ENCODE peak calls at places on chromosome 12, in four cellular contexts. One of them, this sample, is unnamed.
A peak's percentile ranks its signal among the peaks of the same experiment; 100 is the strongest.

GRCh38 chr12:76002598-76003262 is 28.8 kb downstream of the PHLDA1 start:
- DNase-seq in neuronal stem cell: no peak
- DNase-seq in H1: no peak
- DNase-seq in IMR-90: no peak
- DNase-seq in this sample: no peak

GRCh38 chr12:110791589-110791988 is 48.9 kb upstream of the PPP1CC start:
- DNase-seq in IMR-90: no peak
- DNase-seq in neuronal stem cell: no peak
- DNase-seq in H1: no peak
- DNase-seq in this sample: no peak

GRCh38 chr12:124125472-124125871 is 152.5 kb downstream of the ZNF664 start:
- DNase-seq in H1: no peak
- DNase-seq in IMR-90: no peak
- DNase-seq in neuronal stem cell: no peak
- DNase-seq in this sample: peak; percentile 27

GRCh38 chr12:4807116-4807783 is 87.0 kb downstream of the GALNT8 start:
- DNase-seq in H1: no peak
- DNase-seq in neuronal stem cell: no peak
- DNase-seq in IMR-90: no peak
- DNase-seq in this sample: no peak

GRCh38 chr12:52308807-52309425 is 12.3 kb downstream of the KRT83 start:
- DNase-seq in neuronal stem cell: no peak
- DNase-seq in H1: no peak
- DNase-seq in IMR-90: no peak
- DNase-seq in this sample: no peak

GRCh38 chr12:45433441-45433868 is 217.6 kb downstream of the ANO6 start:
- DNase-seq in neuronal stem cell: peak; percentile 50
- DNase-seq in H1: peak; percentile 49
- DNase-seq in IMR-90: no peak
- DNase-seq in this sample: no peak

GRCh38 chr12:45122776-45123380 is 72.0 kb upstream of the DBX2 start:
- DNase-seq in IMR-90: peak; percentile 21
- DNase-seq in H1: no peak
- DNase-seq in neuronal stem cell: peak; percentile 42
- DNase-seq in this sample: peak; percentile 5

GRCh38 chr12:64840129-64840528 is 15.7 kb downstream of the TBC1D30 start:
- DNase-seq in H1: no peak
- DNase-seq in neuronal stem cell: no peak
- DNase-seq in IMR-90: no peak
- DNase-seq in this sample: no peak

GRCh38 chr12:120007272-120007671 is 18.2 kb downstream of the BICDL1 start:
- DNase-seq in H1: no peak
- DNase-seq in neuronal stem cell: no peak
- DNase-seq in IMR-90: no peak
- DNase-seq in this sample: no peak

GRCh38 chr12:31989987-31990386 is 30.8 kb downstream of the RESF1 start:
- DNase-seq in IMR-90: peak; percentile 18
- DNase-seq in neuronal stem cell: no peak
- DNase-seq in H1: no peak
- DNase-seq in this sample: peak; percentile 7

GRCh38 chr12:59010948-59011347 is 90.6 kb upstream of the LRIG3 start:
- DNase-seq in H1: no peak
- DNase-seq in IMR-90: no peak
- DNase-seq in neuronal stem cell: no peak
- DNase-seq in this sample: no peak

GRCh38 chr12:76890407-76891143 is 11.8 kb upstream of the CSRP2 start:
- DNase-seq in IMR-90: no peak
- DNase-seq in neuronal stem cell: no peak
- DNase-seq in H1: no peak
- DNase-seq in this sample: no peak

GRCh38 chr12:100554608-100555077 is 18.8 kb upstream of the GAS2L3 start:
- DNase-seq in IMR-90: peak; percentile 90
- DNase-seq in H1: no peak
- DNase-seq in neuronal stem cell: peak; percentile 73
- DNase-seq in this sample: peak; percentile 91

GRCh38 chr12:23084236-23084995 is 459.4 kb downstream of the ETNK1 start:
- DNase-seq in neuronal stem cell: no peak
- DNase-seq in H1: no peak
- DNase-seq in IMR-90: peak; percentile 95
- DNase-seq in this sample: peak; percentile 57

GRCh38 chr12:75704664-75705063 is 193.3 kb upstream of the KRR1 start:
- DNase-seq in neuronal stem cell: no peak
- DNase-seq in IMR-90: peak; percentile 50
- DNase-seq in H1: no peak
- DNase-seq in this sample: no peak

GRCh38 chr12:1629338-1630080 is 478 bp downstream of the WNT5B start:
- DNase-seq in neuronal stem cell: peak; percentile 20
- DNase-seq in IMR-90: no peak
- DNase-seq in H1: peak; percentile 72
- DNase-seq in this sample: no peak

GRCh38 chr12:52372216-52373154 is 5.2 kb upstream of the KRT85 start:
- DNase-seq in H1: peak; percentile 84
- DNase-seq in neuronal stem cell: peak; percentile 68
- DNase-seq in IMR-90: peak; percentile 81
- DNase-seq in this sample: peak; percentile 78

GRCh38 chr12:127235771-127236170 is 1031.2 kb upstream of the TMEM132C start:
- DNase-seq in IMR-90: no peak
- DNase-seq in neuronal stem cell: no peak
- DNase-seq in H1: no peak
- DNase-seq in this sample: no peak

GRCh38 chr12:14540801-14541462 is 26.8 kb downstream of the PLBD1 start:
- DNase-seq in neuronal stem cell: no peak
- DNase-seq in H1: no peak
- DNase-seq in IMR-90: no peak
- DNase-seq in this sample: no peak

GRCh38 chr12:123151679-123152454 is 977 bp upstream of the PITPNM2 start:
- DNase-seq in IMR-90: no peak
- DNase-seq in neuronal stem cell: no peak
- DNase-seq in H1: no peak
- DNase-seq in this sample: peak; percentile 75

DNA sequence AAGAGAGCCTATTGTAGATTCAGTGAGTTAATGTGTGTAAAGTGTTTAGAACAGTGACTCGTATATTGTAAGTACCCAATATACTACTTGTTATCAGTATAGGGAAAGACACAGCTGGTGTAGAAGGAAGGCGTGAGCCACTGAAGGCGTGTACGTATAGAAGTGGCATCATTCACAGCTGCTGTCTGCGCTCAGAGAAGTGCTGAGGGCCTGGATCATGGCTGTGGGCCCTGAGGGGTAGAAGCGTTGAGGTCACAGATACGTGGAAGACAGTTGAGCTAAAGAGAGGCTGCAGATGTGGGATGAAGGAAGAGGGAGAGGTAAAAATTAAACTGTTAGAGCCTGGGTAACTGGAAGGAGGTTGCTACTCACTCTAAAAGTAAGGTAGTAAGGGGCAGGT is 5.9 kb downstream of the C12orf75 start:
- DNase-seq in neuronal stem cell: no peak
- DNase-seq in H1: no peak
- DNase-seq in IMR-90: peak; percentile 26
- DNase-seq in this sample: no peak
- H3K4ac ChIP-seq in neuronal stem cell: no peak overlapping the region
- H3K4ac ChIP-seq in H1: no peak overlapping the region
- H3K4ac ChIP-seq in IMR-90: peak overlapping the region; percentile 53
- H3K4ac ChIP-seq in this sample: no peak overlapping the region

GRCh38 chr12:70048521-70049245 is 194.6 kb upstream of the CNOT2 start:
- DNase-seq in neuronal stem cell: no peak
- DNase-seq in H1: no peak
- DNase-seq in IMR-90: no peak
- DNase-seq in this sample: no peak
- H3K4ac ChIP-seq in neuronal stem cell: no peak overlapping the region
- H3K4ac ChIP-seq in H1: no peak overlapping the region
- H3K4ac ChIP-seq in IMR-90: no peak overlapping the region
- H3K4ac ChIP-seq in this sample: no peak overlapping the region

GRCh38 chr12:57546438-57547365 is at the start of gene DCTN2:
- DNase-seq in H1: peak; percentile 91
- DNase-seq in IMR-90: peak; percentile 96
- DNase-seq in neuronal stem cell: peak; percentile 93
- DNase-seq in this sample: peak; percentile 98

GRCh38 chr12:57540998-57541397 is 6.0 kb downstream of the DCTN2 start:
- DNase-seq in IMR-90: no peak
- DNase-seq in neuronal stem cell: no peak
- DNase-seq in H1: no peak
- DNase-seq in this sample: no peak

GRCh38 chr12:57545809-57546437 is 1.1 kb downstream of the DCTN2 start:
- DNase-seq in neuronal stem cell: no peak
- DNase-seq in H1: no peak
- DNase-seq in IMR-90: peak; percentile 12
- DNase-seq in this sample: peak; percentile 11

GRCh38 chr12:57541717-57542116 is 5.3 kb downstream of the DCTN2 start:
- DNase-seq in H1: no peak
- DNase-seq in neuronal stem cell: no peak
- DNase-seq in IMR-90: no peak
- DNase-seq in this sample: no peak

GRCh38 chr12:57543666-57544065 is 3.3 kb downstream of the DCTN2 start:
- DNase-seq in IMR-90: peak; percentile 18
- DNase-seq in H1: no peak
- DNase-seq in neuronal stem cell: no peak
- DNase-seq in this sample: no peak
- H3K4ac ChIP-seq in IMR-90: no peak overlapping the region
- H3K4ac ChIP-seq in H1: no peak overlapping the region
- H3K4ac ChIP-seq in neuronal stem cell: no peak overlapping the region
- H3K4ac ChIP-seq in this sample: no peak overlapping the region

GRCh38 chr12:121278450-121279375 is 17.8 kb downstream of the CAMKK2 start:
- DNase-seq in IMR-90: peak; percentile 74
- DNase-seq in H1: no peak
- DNase-seq in neuronal stem cell: no peak
- DNase-seq in this sample: no peak
- H3K4ac ChIP-seq in IMR-90: no peak overlapping the region
- H3K4ac ChIP-seq in H1: no peak overlapping the region
- H3K4ac ChIP-seq in neuronal stem cell: no peak overlapping the region
- H3K4ac ChIP-seq in this sample: no peak overlapping the region

DNA sequence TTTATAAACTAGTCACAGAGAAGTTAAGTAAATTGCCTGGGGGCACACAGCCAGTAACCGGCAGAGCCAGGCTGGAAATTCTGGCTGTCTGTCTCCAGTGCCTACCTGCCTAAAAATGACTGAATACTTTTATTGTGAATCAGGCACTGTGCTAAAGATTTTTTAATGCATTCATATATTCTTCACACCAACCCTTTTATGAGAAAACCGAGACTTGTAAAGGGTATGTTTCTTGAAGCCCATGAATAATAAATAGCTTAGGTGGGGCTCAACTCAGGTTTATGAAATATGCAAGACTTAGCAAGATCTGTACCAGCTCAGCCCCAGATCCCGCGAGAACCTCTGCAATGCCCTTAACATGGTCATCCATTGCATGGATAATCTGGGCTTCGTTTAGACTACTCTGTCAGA is 60.8 kb downstream of the TMCC3 start:
- DNase-seq in H1: no peak
- DNase-seq in neuronal stem cell: no peak
- DNase-seq in IMR-90: no peak
- DNase-seq in this sample: no peak
- H3K4ac ChIP-seq in H1: no peak overlapping the region
- H3K4ac ChIP-seq in neuronal stem cell: no peak overlapping the region
- H3K4ac ChIP-seq in IMR-90: no peak overlapping the region
- H3K4ac ChIP-seq in this sample: no peak overlapping the region